ENCODE peak calls at places on chromosomes 7 and 10, in six cellular contexts. One of them, this sample, is unnamed.

GRCh38 chr10:244227-244626 is 109.0 kb downstream of the ZMYND11 start:
- DNase-seq in mesenchymal stem cell: no peak
- DNase-seq in neuronal stem cell: no peak
- DNase-seq in trophoblast cell: no peak
- DNase-seq in H1: no peak
- DNase-seq in H9: no peak
- DNase-seq in this sample: no peak

GRCh38 chr7:106140406-106141173 is 28.5 kb upstream of the SYPL1 start:
- DNase-seq in mesenchymal stem cell: peak; percentile 39
- DNase-seq in neuronal stem cell: no peak
- DNase-seq in trophoblast cell: no peak
- DNase-seq in H1: no peak
- DNase-seq in H9: no peak
- DNase-seq in this sample: no peak

GRCh38 chr7:100902638-100903037 is 7.0 kb upstream of the ACHE start:
- DNase-seq in mesenchymal stem cell: no peak
- DNase-seq in neuronal stem cell: no peak
- DNase-seq in trophoblast cell: no peak
- DNase-seq in H1: no peak
- DNase-seq in H9: no peak
- DNase-seq in this sample: no peak

GRCh38 chr7:100897111-100897608 is 1.5 kb upstream of the ACHE start:
- DNase-seq in mesenchymal stem cell: no peak
- DNase-seq in neuronal stem cell: no peak
- DNase-seq in trophoblast cell: no peak
- DNase-seq in H1: peak; percentile 78
- DNase-seq in H9: peak; percentile 64
- DNase-seq in this sample: no peak

GRCh38 chr10:13450078-13450477 is 78.7 kb downstream of the BEND7 start:
- DNase-seq in mesenchymal stem cell: no peak
- DNase-seq in neuronal stem cell: no peak
- DNase-seq in trophoblast cell: no peak
- DNase-seq in H1: no peak
- DNase-seq in H9: no peak
- DNase-seq in this sample: peak; percentile 72

GRCh38 chr10:3542185-3542611 is 242.8 kb downstream of the KLF6 start:
- DNase-seq in mesenchymal stem cell: peak; percentile 59
- DNase-seq in neuronal stem cell: no peak
- DNase-seq in trophoblast cell: no peak
- DNase-seq in H1: no peak
- DNase-seq in H9: no peak
- DNase-seq in this sample: peak; percentile 87

GRCh38 chr7:87445897-87446296 is 29.6 kb downstream of the ABCB4 start:
- DNase-seq in mesenchymal stem cell: no peak
- DNase-seq in neuronal stem cell: no peak
- DNase-seq in trophoblast cell: no peak
- DNase-seq in H1: no peak
- DNase-seq in H9: no peak
- DNase-seq in this sample: no peak

GRCh38 chr7:112255388-112255720 is 48.9 kb downstream of the ZNF277 start:
- DNase-seq in mesenchymal stem cell: no peak
- DNase-seq in neuronal stem cell: no peak
- DNase-seq in trophoblast cell: no peak
- DNase-seq in H1: no peak
- DNase-seq in H9: no peak
- DNase-seq in this sample: no peak

GRCh38 chr10:44280211-44280610 is 104.7 kb downstream of the CXCL12 start:
- DNase-seq in mesenchymal stem cell: no peak
- DNase-seq in neuronal stem cell: no peak
- DNase-seq in trophoblast cell: no peak
- DNase-seq in H1: no peak
- DNase-seq in H9: no peak
- DNase-seq in this sample: no peak

GRCh38 chr7:23938937-23939552 is 229.0 kb downstream of the STK31 start:
- DNase-seq in mesenchymal stem cell: peak; percentile 77
- DNase-seq in neuronal stem cell: peak; percentile 27
- DNase-seq in trophoblast cell: peak; percentile 42
- DNase-seq in H1: no peak
- DNase-seq in H9: peak; percentile 72
- DNase-seq in this sample: peak; percentile 11

GRCh38 chr7:128879461-128879938 is 16.8 kb downstream of the ATP6V1F start:
- DNase-seq in mesenchymal stem cell: no peak
- DNase-seq in neuronal stem cell: no peak
- DNase-seq in trophoblast cell: no peak
- DNase-seq in H1: no peak
- DNase-seq in H9: no peak
- DNase-seq in this sample: no peak

GRCh38 chr10:42754155-42755027 is 28.2 kb upstream of the BMS1 start:
- DNase-seq in mesenchymal stem cell: peak; percentile 25
- DNase-seq in neuronal stem cell: peak; percentile 30
- DNase-seq in trophoblast cell: no peak
- DNase-seq in H1: peak; percentile 75
- DNase-seq in H9: peak; percentile 60
- DNase-seq in this sample: no peak

GRCh38 chr10:89202033-89202425 is 5.1 kb downstream of the CH25H start:
- DNase-seq in mesenchymal stem cell: no peak
- DNase-seq in neuronal stem cell: no peak
- DNase-seq in trophoblast cell: peak; percentile 38
- DNase-seq in H1: no peak
- DNase-seq in H9: no peak
- DNase-seq in this sample: no peak

GRCh38 chr10:14670551-14671240 is 104.0 kb downstream of the FAM107B start:
- DNase-seq in mesenchymal stem cell: peak; percentile 90
- DNase-seq in neuronal stem cell: no peak
- DNase-seq in trophoblast cell: no peak
- DNase-seq in H1: no peak
- DNase-seq in H9: peak; percentile 31
- DNase-seq in this sample: peak; percentile 82

GRCh38 chr7:46900312-46901263 is 681.3 kb downstream of the TNS3 start:
- DNase-seq in mesenchymal stem cell: peak; percentile 66
- DNase-seq in neuronal stem cell: no peak
- DNase-seq in trophoblast cell: no peak
- DNase-seq in H1: no peak
- DNase-seq in H9: no peak
- DNase-seq in this sample: peak; percentile 15

GRCh38 chr10:11335881-11336430 is 275.5 kb downstream of the USP6NL start:
- DNase-seq in mesenchymal stem cell: no peak
- DNase-seq in neuronal stem cell: no peak
- DNase-seq in trophoblast cell: no peak
- DNase-seq in H1: peak; percentile 34
- DNase-seq in H9: no peak
- DNase-seq in this sample: no peak

GRCh38 chr7:99195867-99196266 is 12.0 kb downstream of the KPNA7 start:
- DNase-seq in mesenchymal stem cell: no peak
- DNase-seq in neuronal stem cell: no peak
- DNase-seq in trophoblast cell: no peak
- DNase-seq in H1: no peak
- DNase-seq in H9: no peak
- DNase-seq in this sample: no peak

GRCh38 chr10:70320751-70321150 is 36.9 kb upstream of the NPFFR1 start:
- DNase-seq in mesenchymal stem cell: no peak
- DNase-seq in neuronal stem cell: no peak
- DNase-seq in trophoblast cell: no peak
- DNase-seq in H1: no peak
- DNase-seq in H9: no peak
- DNase-seq in this sample: no peak

DNA sequence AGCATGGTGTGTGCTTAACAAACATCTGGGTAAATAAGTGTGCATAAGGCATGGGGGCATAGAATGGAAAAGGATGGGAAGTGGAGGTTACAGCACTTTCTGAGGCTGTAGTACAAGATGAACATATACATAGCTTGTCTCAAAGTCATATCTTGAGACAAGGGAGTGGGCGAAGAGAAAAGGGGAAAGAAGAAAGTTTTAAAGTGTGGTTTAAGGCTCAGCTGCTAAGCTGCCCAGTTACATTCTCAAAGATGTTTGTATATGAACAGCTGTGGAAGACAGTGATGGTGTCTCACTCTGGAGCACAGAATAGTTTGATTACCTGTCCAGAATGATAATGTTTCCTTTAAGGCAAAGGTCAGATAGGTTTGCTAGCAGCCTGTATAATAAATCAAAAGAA is 61.9 kb upstream of the LANCL2 start:
- DNase-seq in mesenchymal stem cell: no peak
- DNase-seq in neuronal stem cell: no peak
- DNase-seq in trophoblast cell: no peak
- DNase-seq in H1: no peak
- DNase-seq in H9: no peak
- DNase-seq in this sample: no peak
- H3K14ac ChIP-seq in mesenchymal stem cell: no peak overlapping the region
- H3K14ac ChIP-seq in neuronal stem cell: no peak overlapping the region
- H3K14ac ChIP-seq in trophoblast cell: no peak overlapping the region
- H3K14ac ChIP-seq in H1: no peak overlapping the region
- H3K14ac ChIP-seq in H9: no peak overlapping the region
- H3K14ac ChIP-seq in this sample: no peak overlapping the region

DNA sequence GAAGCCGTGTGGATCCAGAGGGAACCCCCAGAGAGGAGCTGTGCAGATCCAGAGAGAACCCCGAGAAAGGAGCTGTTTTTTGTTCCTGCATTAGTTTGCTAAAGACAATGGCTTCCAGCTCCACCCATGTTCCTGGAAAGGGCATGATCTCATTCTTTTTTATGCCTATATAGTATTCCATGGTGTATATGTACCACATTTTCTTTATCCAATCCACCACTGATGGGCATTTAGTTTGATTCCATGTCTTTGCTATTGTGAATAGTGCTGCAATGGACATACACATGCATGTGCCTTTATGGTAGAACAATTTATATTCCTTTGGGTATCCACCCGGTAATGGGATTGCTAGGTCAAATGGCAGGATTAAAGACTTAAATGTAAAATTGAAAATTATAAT is 95.4 kb upstream of the RHEB start:
- DNase-seq in mesenchymal stem cell: no peak
- DNase-seq in neuronal stem cell: no peak
- DNase-seq in trophoblast cell: no peak
- DNase-seq in H1: no peak
- DNase-seq in H9: no peak
- DNase-seq in this sample: no peak
- H3K14ac ChIP-seq in mesenchymal stem cell: no peak overlapping the region
- H3K14ac ChIP-seq in neuronal stem cell: no peak overlapping the region
- H3K14ac ChIP-seq in trophoblast cell: no peak overlapping the region
- H3K14ac ChIP-seq in H1: no peak overlapping the region
- H3K14ac ChIP-seq in H9: no peak overlapping the region
- H3K14ac ChIP-seq in this sample: no peak overlapping the region

GRCh38 chr10:120132811-120133210 is 240.3 kb downstream of the SEC23IP start:
- DNase-seq in mesenchymal stem cell: no peak
- DNase-seq in neuronal stem cell: no peak
- DNase-seq in trophoblast cell: no peak
- DNase-seq in H1: no peak
- DNase-seq in H9: no peak
- DNase-seq in this sample: no peak
- H3K14ac ChIP-seq in mesenchymal stem cell: no peak overlapping the region
- H3K14ac ChIP-seq in neuronal stem cell: no peak overlapping the region
- H3K14ac ChIP-seq in trophoblast cell: no peak overlapping the region
- H3K14ac ChIP-seq in H1: no peak overlapping the region
- H3K14ac ChIP-seq in H9: no peak overlapping the region
- H3K14ac ChIP-seq in this sample: no peak overlapping the region

GRCh38 chr7:130426541-130426940 is 14.3 kb downstream of the CEP41 start:
- DNase-seq in mesenchymal stem cell: no peak
- DNase-seq in neuronal stem cell: no peak
- DNase-seq in trophoblast cell: no peak
- DNase-seq in H1: no peak
- DNase-seq in H9: no peak
- DNase-seq in this sample: no peak

GRCh38 chr7:130425798-130426197 is 15.0 kb downstream of the CEP41 start:
- DNase-seq in mesenchymal stem cell: no peak
- DNase-seq in neuronal stem cell: no peak
- DNase-seq in trophoblast cell: no peak
- DNase-seq in H1: no peak
- DNase-seq in H9: no peak
- DNase-seq in this sample: no peak

GRCh38 chr7:130421685-130422084 is 19.1 kb downstream of the CEP41 start:
- DNase-seq in mesenchymal stem cell: peak; percentile 77
- DNase-seq in neuronal stem cell: no peak
- DNase-seq in trophoblast cell: no peak
- DNase-seq in H1: no peak
- DNase-seq in H9: no peak
- DNase-seq in this sample: peak; percentile 37

GRCh38 chr7:130420943-130421578 is 19.8 kb downstream of the CEP41 start:
- DNase-seq in mesenchymal stem cell: no peak
- DNase-seq in neuronal stem cell: no peak
- DNase-seq in trophoblast cell: no peak
- DNase-seq in H1: no peak
- DNase-seq in H9: no peak
- DNase-seq in this sample: peak; percentile 28

GRCh38 chr7:130423636-130424035 is 17.2 kb downstream of the CEP41 start:
- DNase-seq in mesenchymal stem cell: peak; percentile 56
- DNase-seq in neuronal stem cell: no peak
- DNase-seq in trophoblast cell: peak; percentile 22
- DNase-seq in H1: no peak
- DNase-seq in H9: no peak
- DNase-seq in this sample: no peak
- H3K14ac ChIP-seq in mesenchymal stem cell: no peak overlapping the region
- H3K14ac ChIP-seq in neuronal stem cell: no peak overlapping the region
- H3K14ac ChIP-seq in trophoblast cell: no peak overlapping the region
- H3K14ac ChIP-seq in H1: no peak overlapping the region
- H3K14ac ChIP-seq in H9: no peak overlapping the region
- H3K14ac ChIP-seq in this sample: no peak overlapping the region

GRCh38 chr7:2360791-2361190 is 6.2 kb downstream of the EIF3B start:
- DNase-seq in mesenchymal stem cell: no peak
- DNase-seq in neuronal stem cell: no peak
- DNase-seq in trophoblast cell: no peak
- DNase-seq in H1: no peak
- DNase-seq in H9: no peak
- DNase-seq in this sample: peak; percentile 48
- H3K14ac ChIP-seq in mesenchymal stem cell: no peak overlapping the region
- H3K14ac ChIP-seq in neuronal stem cell: no peak overlapping the region
- H3K14ac ChIP-seq in trophoblast cell: no peak overlapping the region
- H3K14ac ChIP-seq in H1: no peak overlapping the region
- H3K14ac ChIP-seq in H9: no peak overlapping the region
- H3K14ac ChIP-seq in this sample: no peak overlapping the region

This sample was measured in IMR-90.